ENCODE peak calls at places on chromosome 10, in ten cellular contexts. Z is HFFc6, T is kidney, S is RWPE1, U is AG10803, V is psoas muscle, H is retinal pigment epithelial cell, J is fibroblast of pulmonary artery, M is neural progenitor cell, X is left lung. O is an unnamed sample.

GRCh38 chr10:33015798-33016547 is 57.9 kb upstream of the ITGB1 start:
- DNase-seq in Z (peak; percentile 61), T (no peak), S (no peak), U (peak; percentile 85), V (no peak), H (no peak), J (no peak), M (no peak), X (no peak), O (no peak)

GRCh38 chr10:125479059-125479458 is 203.9 kb downstream of the TEX36 start:
- DNase-seq in Z (no peak), T (no peak), S (peak; percentile 88), U (no peak), V (no peak), H (no peak), J (no peak), M (no peak), X (no peak), O (no peak)

GRCh38 chr10:4704034-4704545 is 121.9 kb upstream of the AKR1E2 start:
- DNase-seq in Z (peak; percentile 96), T (no peak), S (peak; percentile 64), U (peak; percentile 88), V (no peak), H (peak; percentile 85), J (peak; percentile 96), M (no peak), X (no peak), O (no peak)

GRCh38 chr10:93566435-93567276 is at the start of gene FFAR4:
- DNase-seq in Z (no peak), T (no peak), S (no peak), U (no peak), V (peak; percentile 67), H (no peak), J (no peak), M (peak; percentile 69), X (peak; percentile 61), O (no peak)

GRCh38 chr10:63115732-63116383 is 17.3 kb upstream of the NRBF2 start:
- DNase-seq in Z (peak; percentile 57), T (peak; percentile 84), S (peak; percentile 77), U (peak; percentile 95), V (peak; percentile 89), H (no peak), J (peak; percentile 98), M (peak; percentile 61), X (peak; percentile 66), O (no peak)

GRCh38 chr10:103367782-103368518 is at the start of gene TAF5:
- DNase-seq in Z (peak; percentile 96), T (peak; percentile 96), S (peak; percentile 93), U (peak; percentile 95), V (peak; percentile 94), H (peak; percentile 88), J (peak; percentile 96), M (peak; percentile 97), X (peak; percentile 94), O (peak; percentile 79)

GRCh38 chr10:122421054-122421625 is 33.3 kb upstream of the ARMS2 start:
- DNase-seq in Z (no peak), T (no peak), S (no peak), U (peak; percentile 83), V (no peak), H (no peak), J (no peak), M (no peak), X (no peak), O (no peak)

GRCh38 chr10:63583397-63583796 is 62.2 kb downstream of the REEP3 start:
- DNase-seq in Z (no peak), T (no peak), S (no peak), U (no peak), V (no peak), H (no peak), J (no peak), M (no peak), X (no peak), O (no peak)

GRCh38 chr10:80407836-80408197 is 534 bp upstream of the PRXL2A start:
- DNase-seq in Z (no peak), T (no peak), S (no peak), U (no peak), V (peak; percentile 58), H (no peak), J (no peak), M (peak; percentile 46), X (peak; percentile 51), O (no peak)

GRCh38 chr10:97182327-97182990 is 3.3 kb downstream of the SLIT1 start:
- DNase-seq in Z (no peak), T (peak; percentile 53), S (no peak), U (no peak), V (no peak), H (no peak), J (no peak), M (no peak), X (no peak), O (no peak)

GRCh38 chr10:99652800-99653390 is 6.4 kb upstream of the ENTPD7 start:
- DNase-seq in Z (no peak), T (no peak), S (no peak), U (no peak), V (no peak), H (no peak), J (no peak), M (no peak), X (no peak), O (no peak)

GRCh38 chr10:122282253-122282671 is 11.2 kb downstream of the BTBD16 start:
- DNase-seq in Z (peak; percentile 12), T (peak; percentile 88), S (no peak), U (peak; percentile 26), V (no peak), H (no peak), J (peak; percentile 26), M (no peak), X (peak; percentile 28), O (no peak)

GRCh38 chr10:80191589-80192270 is 13.6 kb downstream of the ANXA11 start:
- DNase-seq in Z (no peak), T (peak; percentile 93), S (peak; percentile 71), U (no peak), V (no peak), H (no peak), J (no peak), M (no peak), X (peak; percentile 50), O (no peak)

GRCh38 chr10:117112220-117112619 is 25.9 kb downstream of the VAX1 start:
- DNase-seq in Z (no peak), T (no peak), S (no peak), U (no peak), V (no peak), H (no peak), J (no peak), M (no peak), X (no peak), O (no peak)

GRCh38 chr10:96890172-96890513 is 58.0 kb downstream of the LCOR start:
- DNase-seq in Z (no peak), T (no peak), S (peak; percentile 30), U (no peak), V (no peak), H (no peak), J (no peak), M (no peak), X (no peak), O (no peak)

GRCh38 chr10:974038-974784 is 14.0 kb upstream of the GTPBP4 start:
- DNase-seq in Z (no peak), T (no peak), S (no peak), U (no peak), V (no peak), H (no peak), J (no peak), M (no peak), X (peak; percentile 78), O (no peak)

GRCh38 chr10:50623299-50624153 is at the start of gene SGMS1:
- DNase-seq in Z (peak; percentile 74), T (peak; percentile 97), S (peak; percentile 69), U (peak; percentile 89), V (peak; percentile 93), H (peak; percentile 62), J (peak; percentile 88), M (peak; percentile 92), X (peak; percentile 88), O (peak; percentile 85)
- TF ChIP-seq CTCF in Z (no peak), T (no peak), S (no peak), U (no peak), V (no peak), H (no peak), J (no peak), M (no peak), X (no peak), O (no peak)

DNA sequence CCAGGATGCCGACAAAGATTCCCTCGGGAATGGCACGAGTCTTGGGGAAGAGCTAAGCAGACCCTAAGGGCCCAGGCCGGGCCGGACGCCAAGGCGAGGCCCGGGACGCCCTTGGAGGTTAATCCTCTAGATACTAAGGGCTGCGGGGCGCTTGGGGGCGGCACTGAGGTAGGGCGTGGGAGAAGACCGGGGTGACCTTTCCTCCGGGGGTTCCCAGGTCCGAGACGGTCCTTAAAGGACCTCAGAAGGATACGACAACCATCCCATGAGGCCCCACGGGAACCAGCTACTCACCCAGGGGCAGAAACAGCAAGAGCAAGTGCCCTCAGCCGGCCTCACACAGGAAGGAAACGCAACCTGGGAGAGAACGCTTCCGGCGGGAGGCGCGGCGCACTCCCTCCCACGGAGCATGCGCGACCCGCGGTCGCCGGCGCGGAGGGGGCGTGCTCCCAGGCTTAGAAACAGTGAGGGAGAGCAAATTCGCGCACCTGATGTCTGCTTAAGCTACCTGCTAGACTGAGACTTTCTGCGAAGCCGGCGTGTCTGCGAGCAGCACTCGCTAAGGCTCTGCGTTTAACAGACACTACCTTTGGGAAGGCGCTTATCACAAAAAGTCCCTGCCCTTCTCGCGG is at the start of gene ATAD1:
- DNase-seq in Z (peak; percentile 75), T (peak; percentile 93), S (peak; percentile 90), U (peak; percentile 82), V (peak; percentile 91), H (peak; percentile 59), J (peak; percentile 84), M (peak; percentile 89), X (peak; percentile 87), O (peak; percentile 85)
- TF ChIP-seq CTCF in Z (peak; percentile 48), T (no peak), S (peak; percentile 20), U (peak; percentile 35), V (no peak), H (peak; percentile 42), J (peak; percentile 21), M (peak; percentile 40), X (no peak), O (no peak)

GRCh38 chr10:113780681-113781250 is 29.3 kb downstream of the PLEKHS1 start:
- DNase-seq in Z (no peak), T (no peak), S (no peak), U (no peak), V (no peak), H (no peak), J (no peak), M (no peak), X (no peak), O (no peak)
- TF ChIP-seq CTCF in Z (peak; percentile 58), T (no peak), S (no peak), U (no peak), V (no peak), H (peak; percentile 9), J (no peak), M (no peak), X (no peak), O (no peak)

DNA sequence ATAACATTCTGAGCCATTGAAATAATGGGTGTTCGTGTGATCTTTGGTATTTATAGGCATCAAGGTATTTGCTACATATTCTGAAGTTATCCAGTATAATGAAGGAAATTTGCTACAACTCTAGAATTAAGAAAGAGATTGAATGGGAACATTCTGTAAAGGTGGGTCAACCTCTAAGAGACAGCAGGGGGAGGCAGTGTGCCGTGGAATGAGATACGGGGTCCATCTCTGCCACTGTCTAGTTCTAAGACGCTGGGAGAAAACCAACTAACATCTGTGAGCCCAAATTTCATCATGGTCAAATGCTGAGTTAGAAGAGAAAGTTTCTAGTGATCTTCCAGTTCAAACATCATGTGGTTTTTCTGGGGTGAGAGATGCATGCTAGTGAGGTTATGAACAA is 368.9 kb downstream of the SORCS1 start:
- DNase-seq in Z (no peak), T (no peak), S (peak; percentile 26), U (no peak), V (no peak), H (no peak), J (no peak), M (peak; percentile 75), X (no peak), O (no peak)
- TF ChIP-seq CTCF in Z (no peak), T (peak; percentile 51), S (peak; percentile 29), U (no peak), V (peak; percentile 7), H (peak; percentile 29), J (peak; percentile 2), M (peak; percentile 84), X (no peak), O (no peak)